ENCODE peak calls at places on chromosomes 2 and 18, in nine cellular contexts. One of them, this sample, is unnamed.

GRCh38 chr2:188628989-188629889 is 337.6 kb downstream of the GULP1 start:
- DNase-seq in prostate gland: no peak
- DNase-seq in breast epithelium: no peak
- DNase-seq in A549: peak; percentile 4
- DNase-seq in K562: no peak
- DNase-seq in heart left ventricle: no peak
- DNase-seq in tibial nerve: peak; percentile 9
- DNase-seq in ovary: no peak
- DNase-seq in transverse colon: no peak
- DNase-seq in this sample: no peak

GRCh38 chr2:149112713-149113112 is 74.2 kb downstream of the LYPD6B start:
- DNase-seq in A549: no peak
- DNase-seq in transverse colon: no peak
- DNase-seq in prostate gland: no peak
- DNase-seq in K562: no peak
- DNase-seq in ovary: no peak
- DNase-seq in heart left ventricle: no peak
- DNase-seq in tibial nerve: no peak
- DNase-seq in breast epithelium: no peak
- DNase-seq in this sample: no peak

GRCh38 chr18:56937874-56938273 is 209.0 kb upstream of the BOD1L2 start:
- DNase-seq in breast epithelium: no peak
- DNase-seq in A549: no peak
- DNase-seq in prostate gland: no peak
- DNase-seq in tibial nerve: no peak
- DNase-seq in heart left ventricle: no peak
- DNase-seq in transverse colon: no peak
- DNase-seq in ovary: no peak
- DNase-seq in K562: no peak
- DNase-seq in this sample: no peak

GRCh38 chr2:187993516-187993915 is 298.2 kb upstream of the GULP1 start:
- DNase-seq in prostate gland: no peak
- DNase-seq in K562: no peak
- DNase-seq in transverse colon: no peak
- DNase-seq in A549: no peak
- DNase-seq in heart left ventricle: no peak
- DNase-seq in tibial nerve: no peak
- DNase-seq in breast epithelium: no peak
- DNase-seq in ovary: no peak
- DNase-seq in this sample: no peak

GRCh38 chr2:133362061-133362476 is 206.2 kb downstream of the NCKAP5 start:
- DNase-seq in heart left ventricle: no peak
- DNase-seq in transverse colon: no peak
- DNase-seq in prostate gland: no peak
- DNase-seq in A549: peak; percentile 1
- DNase-seq in ovary: no peak
- DNase-seq in tibial nerve: no peak
- DNase-seq in breast epithelium: no peak
- DNase-seq in K562: no peak
- DNase-seq in this sample: peak; percentile 37

GRCh38 chr2:240954436-240955305 is 43.7 kb upstream of the SNED1 start:
- DNase-seq in heart left ventricle: no peak
- DNase-seq in A549: no peak
- DNase-seq in K562: no peak
- DNase-seq in breast epithelium: peak; percentile 5
- DNase-seq in tibial nerve: no peak
- DNase-seq in transverse colon: no peak
- DNase-seq in prostate gland: no peak
- DNase-seq in ovary: no peak
- DNase-seq in this sample: peak; percentile 8

GRCh38 chr18:48308027-48308635 is 101.1 kb downstream of the ZBTB7C start:
- DNase-seq in ovary: no peak
- DNase-seq in transverse colon: peak; percentile 38
- DNase-seq in K562: no peak
- DNase-seq in heart left ventricle: no peak
- DNase-seq in tibial nerve: no peak
- DNase-seq in A549: no peak
- DNase-seq in prostate gland: peak; percentile 62
- DNase-seq in breast epithelium: peak; percentile 66
- DNase-seq in this sample: no peak

GRCh38 chr2:222445226-222445625 is 20.9 kb downstream of the SGPP2 start:
- DNase-seq in ovary: no peak
- DNase-seq in A549: no peak
- DNase-seq in K562: no peak
- DNase-seq in prostate gland: no peak
- DNase-seq in transverse colon: no peak
- DNase-seq in tibial nerve: no peak
- DNase-seq in breast epithelium: no peak
- DNase-seq in heart left ventricle: no peak
- DNase-seq in this sample: no peak

GRCh38 chr18:25451077-25451658 is 99.2 kb upstream of the ZNF521 start:
- DNase-seq in transverse colon: no peak
- DNase-seq in tibial nerve: no peak
- DNase-seq in prostate gland: no peak
- DNase-seq in breast epithelium: no peak
- DNase-seq in A549: no peak
- DNase-seq in heart left ventricle: no peak
- DNase-seq in K562: no peak
- DNase-seq in ovary: no peak
- DNase-seq in this sample: no peak

GRCh38 chr18:25449046-25449445 is 97.1 kb upstream of the ZNF521 start:
- DNase-seq in tibial nerve: no peak
- DNase-seq in A549: no peak
- DNase-seq in heart left ventricle: no peak
- DNase-seq in K562: no peak
- DNase-seq in breast epithelium: no peak
- DNase-seq in prostate gland: no peak
- DNase-seq in transverse colon: no peak
- DNase-seq in ovary: no peak
- DNase-seq in this sample: no peak

GRCh38 chr18:25445430-25445829 is 93.5 kb upstream of the ZNF521 start:
- DNase-seq in breast epithelium: no peak
- DNase-seq in heart left ventricle: no peak
- DNase-seq in prostate gland: no peak
- DNase-seq in K562: no peak
- DNase-seq in ovary: no peak
- DNase-seq in A549: no peak
- DNase-seq in tibial nerve: no peak
- DNase-seq in transverse colon: no peak
- DNase-seq in this sample: no peak

GRCh38 chr18:25446972-25447371 is 95.0 kb upstream of the ZNF521 start:
- DNase-seq in K562: no peak
- DNase-seq in transverse colon: no peak
- DNase-seq in ovary: no peak
- DNase-seq in prostate gland: no peak
- DNase-seq in A549: no peak
- DNase-seq in tibial nerve: no peak
- DNase-seq in breast epithelium: no peak
- DNase-seq in heart left ventricle: no peak
- DNase-seq in this sample: no peak
- TF ChIP-seq CTCF in K562: no peak
- TF ChIP-seq CTCF in transverse colon: no peak
- TF ChIP-seq CTCF in ovary: no peak
- TF ChIP-seq CTCF in prostate gland: no peak
- TF ChIP-seq CTCF in A549: no peak
- TF ChIP-seq CTCF in tibial nerve: no peak
- TF ChIP-seq CTCF in breast epithelium: no peak
- TF ChIP-seq CTCF in heart left ventricle: no peak
- TF ChIP-seq CTCF in this sample: no peak

GRCh38 chr2:69830045-69830905 is 815 bp downstream of the GMCL1 start:
- DNase-seq in prostate gland: peak; percentile 18
- DNase-seq in heart left ventricle: peak; percentile 37
- DNase-seq in A549: peak; percentile 17
- DNase-seq in tibial nerve: no peak
- DNase-seq in breast epithelium: peak; percentile 24
- DNase-seq in ovary: no peak
- DNase-seq in K562: peak; percentile 28
- DNase-seq in transverse colon: peak; percentile 60
- DNase-seq in this sample: peak; percentile 46

GRCh38 chr2:69828913-69829242 is 582 bp upstream of the GMCL1 start:
- DNase-seq in A549: no peak
- DNase-seq in breast epithelium: no peak
- DNase-seq in transverse colon: no peak
- DNase-seq in prostate gland: no peak
- DNase-seq in heart left ventricle: no peak
- DNase-seq in ovary: no peak
- DNase-seq in tibial nerve: no peak
- DNase-seq in K562: no peak
- DNase-seq in this sample: no peak

GRCh38 chr2:69827796-69828540 is 1.5 kb upstream of the GMCL1 start:
- DNase-seq in K562: no peak
- DNase-seq in prostate gland: no peak
- DNase-seq in A549: no peak
- DNase-seq in transverse colon: no peak
- DNase-seq in heart left ventricle: no peak
- DNase-seq in ovary: no peak
- DNase-seq in tibial nerve: peak; percentile 40
- DNase-seq in breast epithelium: no peak
- DNase-seq in this sample: no peak

GRCh38 chr2:69831354-69831905 is 2.0 kb downstream of the GMCL1 start:
- DNase-seq in transverse colon: no peak
- DNase-seq in ovary: no peak
- DNase-seq in prostate gland: no peak
- DNase-seq in K562: no peak
- DNase-seq in tibial nerve: no peak
- DNase-seq in A549: no peak
- DNase-seq in breast epithelium: no peak
- DNase-seq in heart left ventricle: no peak
- DNase-seq in this sample: no peak

DNA sequence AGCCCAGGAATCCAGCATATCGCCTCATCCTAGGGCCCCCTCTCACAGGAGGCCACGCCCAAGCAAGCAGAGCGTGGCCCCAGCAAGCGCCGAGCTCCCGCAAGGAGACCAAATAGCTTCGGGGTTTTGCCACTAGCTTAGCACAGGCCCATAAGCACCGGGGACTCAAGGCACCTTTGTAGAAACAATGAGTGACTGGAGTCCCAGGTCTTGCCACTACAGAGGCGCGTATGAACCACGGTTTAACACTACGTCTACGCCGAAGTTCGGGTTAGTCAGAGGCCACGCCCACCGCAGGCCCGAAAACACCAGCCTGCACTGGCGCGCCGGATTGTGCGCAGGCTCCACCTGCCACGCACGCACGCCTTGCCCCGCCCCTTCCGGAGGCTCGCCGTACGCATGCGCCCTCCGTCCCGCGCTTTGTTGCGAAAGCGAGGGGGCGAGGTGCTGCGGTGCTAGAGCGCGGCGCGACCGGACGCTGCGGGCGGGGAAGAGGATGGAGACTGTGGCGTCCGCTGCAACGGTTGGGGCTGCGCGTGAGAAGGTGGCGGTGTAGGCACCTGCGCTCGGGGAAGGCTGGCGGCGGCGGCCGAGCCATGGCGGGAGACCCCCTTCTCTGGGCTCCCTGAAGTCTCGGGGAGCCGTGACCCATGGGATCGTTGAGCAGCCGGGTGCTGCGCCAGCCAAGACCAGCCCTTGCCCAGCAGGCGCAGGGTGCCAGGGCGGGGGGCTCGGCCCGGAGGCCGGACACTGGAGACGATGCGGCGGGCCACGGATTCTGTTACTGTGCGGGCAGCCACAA is at the start of gene GMCL1:
- DNase-seq in tibial nerve: peak; percentile 95
- DNase-seq in K562: peak; percentile 93
- DNase-seq in breast epithelium: peak; percentile 95
- DNase-seq in transverse colon: peak; percentile 99
- DNase-seq in heart left ventricle: peak; percentile 97
- DNase-seq in A549: peak; percentile 73
- DNase-seq in ovary: peak; percentile 98
- DNase-seq in prostate gland: peak; percentile 95
- DNase-seq in this sample: peak; percentile 98
- TF ChIP-seq POLR2A in tibial nerve: peak; percentile 80
- TF ChIP-seq POLR2A in K562: peak; percentile 95
- TF ChIP-seq POLR2A in breast epithelium: peak; percentile 38
- TF ChIP-seq POLR2A in transverse colon: peak; percentile 88
- TF ChIP-seq POLR2A in heart left ventricle: peak; percentile 87
- TF ChIP-seq POLR2A in A549: peak; percentile 72
- TF ChIP-seq POLR2A in ovary: peak; percentile 82
- TF ChIP-seq POLR2A in prostate gland: peak; percentile 98
- TF ChIP-seq POLR2A in this sample: peak; percentile 86

DNA sequence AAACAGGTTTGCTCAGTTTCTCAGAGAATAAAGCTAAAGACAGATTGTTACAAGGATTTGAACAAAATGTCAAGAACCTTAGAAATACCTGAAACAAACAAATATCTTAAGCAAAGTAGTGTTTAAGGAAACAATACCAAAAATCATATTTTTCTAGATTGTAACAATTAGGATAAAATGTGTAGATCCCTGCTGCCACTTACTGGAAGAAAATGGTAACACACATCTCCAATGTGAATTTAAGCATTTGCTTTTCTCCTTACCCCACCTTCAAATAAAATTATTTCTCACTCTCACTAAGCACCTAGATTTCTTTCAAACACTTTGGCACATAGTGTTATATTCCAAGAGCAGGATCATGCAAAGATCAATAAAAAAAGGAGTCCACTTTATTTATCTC is 34.9 kb downstream of the SUCLG1 start:
- DNase-seq in ovary: no peak
- DNase-seq in tibial nerve: no peak
- DNase-seq in A549: peak; percentile 25
- DNase-seq in K562: no peak
- DNase-seq in transverse colon: no peak
- DNase-seq in prostate gland: no peak
- DNase-seq in breast epithelium: no peak
- DNase-seq in heart left ventricle: no peak
- DNase-seq in this sample: no peak
- TF ChIP-seq CTCF in ovary: no peak
- TF ChIP-seq CTCF in tibial nerve: no peak
- TF ChIP-seq CTCF in A549: peak; percentile 63
- TF ChIP-seq CTCF in K562: no peak
- TF ChIP-seq CTCF in transverse colon: peak; percentile 19
- TF ChIP-seq CTCF in prostate gland: peak; percentile 41
- TF ChIP-seq CTCF in breast epithelium: peak; percentile 48
- TF ChIP-seq CTCF in heart left ventricle: no peak
- TF ChIP-seq CTCF in this sample: peak; percentile 42

DNA sequence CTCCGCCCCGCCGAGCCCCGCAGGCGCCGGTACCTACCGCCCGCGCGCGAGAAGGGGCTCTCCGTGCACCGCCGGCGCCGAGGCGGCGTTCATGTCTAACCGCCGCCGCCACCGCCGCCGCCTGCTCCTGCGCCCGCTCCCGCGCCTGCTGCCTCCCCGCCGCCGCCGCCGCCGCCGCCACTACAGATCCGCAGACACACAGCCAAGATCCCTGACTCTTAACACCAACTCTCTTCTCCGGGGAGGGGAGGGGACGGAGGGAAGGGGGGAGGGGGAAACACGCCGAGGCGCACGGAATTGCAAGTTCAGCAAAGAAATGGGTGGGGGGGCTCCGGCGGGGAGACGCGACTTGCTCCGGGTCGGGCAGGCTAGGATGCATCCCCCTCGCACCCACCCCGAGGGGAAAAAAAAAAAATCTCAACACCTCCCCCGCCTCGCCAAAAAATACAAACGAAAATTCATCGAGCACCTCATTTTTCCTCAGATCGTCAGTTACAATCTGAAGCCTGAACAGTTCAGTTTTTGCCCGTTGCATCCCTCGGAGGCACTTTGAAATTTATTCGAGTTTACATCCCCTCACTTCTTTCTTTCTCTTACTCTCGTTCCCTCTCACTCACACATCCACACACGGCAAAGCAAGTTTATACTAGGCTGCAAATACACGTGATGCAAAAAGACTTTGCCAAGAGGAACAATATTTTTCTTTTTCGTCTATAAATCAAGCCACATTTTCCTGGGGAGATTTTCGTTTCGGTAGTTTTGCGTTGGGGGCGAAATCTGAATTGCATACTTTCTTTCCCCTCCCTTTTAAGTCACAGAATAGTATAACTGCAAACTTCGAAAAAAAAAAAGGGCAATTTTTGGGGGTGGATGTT is at the start of gene TCF4:
- DNase-seq in A549: peak; percentile 12
- DNase-seq in tibial nerve: peak; percentile 42
- DNase-seq in prostate gland: peak; percentile 27
- DNase-seq in ovary: peak; percentile 62
- DNase-seq in heart left ventricle: peak; percentile 52
- DNase-seq in breast epithelium: no peak
- DNase-seq in transverse colon: peak; percentile 30
- DNase-seq in K562: peak; percentile 63
- DNase-seq in this sample: peak; percentile 64
- TF ChIP-seq POLR2A in A549: no peak
- TF ChIP-seq POLR2A in tibial nerve: no peak
- TF ChIP-seq POLR2A in prostate gland: no peak
- TF ChIP-seq POLR2A in ovary: no peak
- TF ChIP-seq POLR2A in heart left ventricle: no peak
- TF ChIP-seq POLR2A in breast epithelium: no peak
- TF ChIP-seq POLR2A in transverse colon: no peak
- TF ChIP-seq POLR2A in K562: no peak
- TF ChIP-seq POLR2A in this sample: no peak

This sample was measured in testis.